ENCODE peak calls at places on chromosomes 12 and 14, in eight cellular contexts. D is HCT116; U is fibroblast of lung; A is CD8-positive, alpha-beta memory T cell; O is CD4-positive, CD25-positive, alpha-beta regulatory T cell; I is neural progenitor cell; V is psoas muscle; N is pancreas. Z is an unnamed sample. For H3K4me1, the result is how much of the 10 kb centered on the place peaks cover.

GRCh38 chr12:14369322-14369721 is 3.8 kb downstream of the ATF7IP start:
- DNase-seq in N (no peak), I (no peak), A (no peak), U (no peak), D (no peak), V (no peak), O (no peak), Z (no peak)

GRCh38 chr14:65258391-65258790 is 154.1 kb upstream of the FUT8 start:
- DNase-seq in D (peak), A (no peak), I (no peak), O (no peak), N (no peak), V (no peak), U (peak), Z (peak)

GRCh38 chr12:8823565-8824300 is 1.3 kb downstream of the A2ML1 start:
- DNase-seq in N (no peak), O (no peak), A (no peak), D (peak), V (no peak), U (peak), I (peak), Z (no peak)

GRCh38 chr12:94100254-94100653 is 48.1 kb upstream of the PLXNC1 start:
- DNase-seq in D (no peak), I (no peak), A (no peak), U (peak), V (peak), O (no peak), N (no peak), Z (peak)

GRCh38 chr14:48914382-48914781 is 671.8 kb downstream of the RPS29 start:
- DNase-seq in U (no peak), O (no peak), D (no peak), V (no peak), N (no peak), A (no peak), I (no peak), Z (no peak)

GRCh38 chr14:102501751-102502315 is 7.7 kb downstream of the ANKRD9 start:
- DNase-seq in U (no peak), D (no peak), O (no peak), V (no peak), A (no peak), N (no peak), I (no peak), Z (no peak)

GRCh38 chr12:74903522-74903921 is 306.1 kb downstream of the KCNC2 start:
- DNase-seq in I (peak), U (no peak), O (no peak), A (no peak), D (peak), N (no peak), V (no peak), Z (peak)

GRCh38 chr12:3976351-3976938 is 103.2 kb upstream of the PARP11 start:
- DNase-seq in O (no peak), V (no peak), N (no peak), A (peak), I (no peak), U (no peak), D (no peak), Z (no peak)

GRCh38 chr14:105213396-105213795 is 32.3 kb upstream of the NUDT14 start:
- DNase-seq in O (no peak), D (no peak), N (no peak), I (no peak), V (no peak), A (no peak), U (no peak), Z (no peak)

GRCh38 chr14:105168496-105168978 is at the start of gene JAG2:
- DNase-seq in U (no peak), A (peak), N (peak), V (peak), D (no peak), I (peak), O (no peak), Z (peak)

GRCh38 chr14:63231733-63232132 is 27.5 kb downstream of the RHOJ start:
- DNase-seq in U (no peak), V (no peak), A (no peak), N (no peak), D (no peak), I (no peak), O (no peak), Z (no peak)

GRCh38 chr14:75769047-75769685 is 108.1 kb downstream of the TTLL5 start:
- DNase-seq in N (no peak), A (no peak), U (no peak), O (no peak), D (no peak), V (no peak), I (no peak), Z (no peak)

DNA sequence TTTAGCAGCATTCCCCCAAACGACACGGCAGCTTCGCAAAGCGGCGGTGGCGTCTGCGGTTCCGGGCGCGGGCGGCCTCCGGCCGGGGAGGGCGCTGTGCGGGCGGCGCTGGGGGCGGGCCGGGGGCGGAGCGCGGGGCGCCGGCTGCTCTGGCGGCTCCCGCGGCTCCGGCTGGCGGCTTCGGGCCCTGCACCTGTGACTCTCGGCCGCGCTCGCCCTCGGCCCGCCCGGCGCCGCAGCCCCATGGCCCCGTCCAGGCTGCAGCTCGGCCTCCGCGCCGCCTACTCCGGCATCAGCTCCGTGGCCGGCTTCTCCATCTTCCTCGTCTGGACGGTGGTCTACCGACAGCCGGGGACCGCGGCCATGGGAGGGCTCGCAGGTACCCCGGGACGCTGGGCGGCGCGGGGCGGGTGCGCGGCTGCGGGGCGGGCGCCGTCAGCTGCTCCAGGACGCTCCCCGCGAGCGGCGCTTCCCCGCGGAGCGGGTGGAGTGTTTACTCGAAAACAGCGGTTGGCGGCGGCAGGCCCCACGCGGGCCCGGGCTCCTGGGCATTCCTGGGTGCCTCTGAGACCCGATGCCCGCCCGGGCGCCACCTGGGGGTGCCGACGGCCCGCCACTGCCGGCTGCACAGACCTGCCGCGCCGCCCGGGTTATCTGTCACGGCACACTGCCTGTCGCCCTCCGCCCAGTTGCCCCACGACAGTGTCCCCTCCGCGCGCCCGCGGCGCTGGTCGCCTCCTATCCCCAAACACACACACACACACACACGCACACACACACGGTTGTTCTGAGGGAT is at the start of gene SLC48A1:
- DNase-seq in D (no peak), I (peak), O (peak), U (peak), V (peak), N (peak), A (peak), Z (no peak)
- H3K4me1 ChIP-seq in D (under half), I (under half), O (under half), U (under half), V (under half), N (under half), A (under half), Z (under half)

DNA sequence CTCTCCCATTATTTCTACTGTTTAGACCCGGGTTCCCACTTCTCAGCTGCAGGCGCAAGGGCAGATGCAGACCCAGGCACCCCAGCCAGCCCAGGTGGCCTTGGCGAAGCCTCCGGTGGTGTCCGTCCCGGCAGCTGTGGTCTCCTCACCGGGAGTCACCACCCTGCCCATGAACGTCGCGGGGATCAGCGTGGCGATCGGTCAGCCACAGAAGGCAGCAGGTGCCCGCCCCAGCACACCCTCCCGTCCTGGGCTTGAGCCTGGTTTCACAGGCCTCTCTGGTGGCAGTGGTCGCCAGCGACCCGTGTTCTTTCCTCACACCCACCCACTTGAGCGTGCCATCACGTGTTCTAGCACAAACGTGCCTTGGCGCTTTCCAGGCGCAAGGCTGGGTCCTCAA is 77.4 kb downstream of the DDX51 start:
- DNase-seq in V (no peak), I (no peak), U (no peak), N (no peak), A (no peak), O (no peak), D (no peak), Z (no peak)
- H3K27ac ChIP-seq in V (no peak), I (no peak), U (no peak), N (no peak), A (no peak), O (peak), D (no peak), Z (no peak)

DNA sequence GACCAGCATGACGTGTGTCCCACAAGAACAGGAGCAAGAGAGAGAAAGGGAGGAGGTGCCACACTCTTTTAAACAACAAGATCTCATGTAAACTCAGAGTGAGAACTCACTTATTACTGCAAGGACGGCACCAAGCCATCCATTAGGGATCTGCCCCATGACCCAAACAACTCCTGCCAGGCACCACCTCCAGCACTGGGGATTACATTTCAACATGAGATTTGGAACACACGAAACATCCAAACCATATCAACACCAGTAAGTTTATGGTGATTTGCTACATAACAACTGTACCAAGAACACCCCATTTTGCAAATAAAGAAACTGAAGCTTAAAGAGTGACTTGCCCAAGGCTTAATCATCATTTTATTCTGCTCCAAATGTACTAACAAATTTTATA is 23.7 kb upstream of the OR6J1 start:
- DNase-seq in N (no peak), V (no peak), O (no peak), U (no peak), A (no peak), D (no peak), I (no peak), Z (no peak)
- H3K4me1 ChIP-seq in N (under half), V (under half), O (under half), U (under half), A (under half), D (under half), I (under half), Z (under half)

GRCh38 chr12:122067966-122068365 is 10.6 kb upstream of the MLXIP start:
- DNase-seq in N (no peak), V (no peak), A (no peak), O (no peak), D (no peak), I (no peak), U (peak), Z (no peak)
- H3K27ac ChIP-seq in N (no peak), V (no peak), A (no peak), O (no peak), D (no peak), I (no peak), U (no peak), Z (no peak)